ENCODE peak calls at places on chromosomes 6 and 20, in ten cellular contexts. G, E, Y, W, M, K, C, T, H and X are unnamed samples.
A peak's percentile ranks its signal among the peaks of the same experiment; 100 is the strongest.

GRCh38 chr6:37785688-37786270 is 33.7 kb upstream of the ZFAND3 start:
- DNase-seq in W (no peak), Y (peak; percentile 4), G (no peak), T (no peak), C (no peak), E (no peak), K (no peak), M (no peak), H (no peak), X (no peak)

GRCh38 chr6:150592377-150592995 is 7.2 kb upstream of the PLEKHG1 start:
- DNase-seq in C (no peak), T (no peak), Y (no peak), G (no peak), H (no peak), M (no peak), W (no peak), K (no peak), E (no peak), X (no peak)

GRCh38 chr6:163965426-163966348 is 551.2 kb downstream of the QKI start:
- DNase-seq in C (no peak), H (no peak), E (no peak), M (no peak), W (no peak), T (no peak), Y (no peak), K (no peak), G (no peak), X (no peak)

GRCh38 chr20:62350098-62350628 is 16.9 kb downstream of the LAMA5 start:
- DNase-seq in C (peak; percentile 95), Y (no peak), K (no peak), T (no peak), W (peak; percentile 99), E (no peak), G (no peak), M (no peak), H (no peak), X (no peak)

GRCh38 chr6:167153523-167153959 is 4.2 kb downstream of the GPR31 start:
- DNase-seq in K (no peak), Y (no peak), W (no peak), T (no peak), H (no peak), G (no peak), E (no peak), M (no peak), C (peak; percentile 6), X (no peak)

GRCh38 chr6:77021232-77021631 is 442.1 kb downstream of the HTR1B start:
- DNase-seq in K (no peak), W (no peak), M (no peak), T (no peak), Y (no peak), G (no peak), H (no peak), E (no peak), C (no peak), X (no peak)

GRCh38 chr6:71602385-71602949 is 283.9 kb upstream of the RIMS1 start:
- DNase-seq in Y (no peak), C (peak; percentile 55), W (peak; percentile 11), H (no peak), K (no peak), E (no peak), T (no peak), M (no peak), G (no peak), X (no peak)

GRCh38 chr6:159679091-159680077 is 13.7 kb downstream of the SOD2 start:
- DNase-seq in M (no peak), T (no peak), E (no peak), W (no peak), Y (no peak), G (no peak), H (no peak), K (peak; percentile 44), C (no peak), X (no peak)

GRCh38 chr6:111430605-111431378 is 52.2 kb downstream of the REV3L start:
- DNase-seq in E (no peak), Y (no peak), K (no peak), T (no peak), G (no peak), C (no peak), M (no peak), H (no peak), W (no peak), X (no peak)

GRCh38 chr6:52420668-52421358 is 671 bp downstream of the EFHC1 start:
- DNase-seq in E (no peak), K (no peak), W (peak; percentile 39), H (no peak), T (peak; percentile 64), Y (no peak), M (no peak), G (peak; percentile 59), C (peak; percentile 41), X (peak; percentile 36)

GRCh38 chr6:28606424-28607391 is 81.0 kb downstream of the GPX5 start:
- DNase-seq in T (peak; percentile 81), Y (peak; percentile 18), E (no peak), K (peak; percentile 38), C (peak; percentile 78), M (no peak), H (no peak), G (peak; percentile 84), W (peak; percentile 62), X (peak; percentile 24)

GRCh38 chr6:90446164-90446563 is 140.7 kb downstream of the MAP3K7 start:
- DNase-seq in W (no peak), G (no peak), E (no peak), Y (no peak), T (no peak), H (no peak), K (no peak), M (no peak), C (peak; percentile 34), X (no peak)

GRCh38 chr6:39880521-39881048 is 53.7 kb downstream of the MOCS1 start:
- DNase-seq in C (no peak), W (no peak), E (no peak), T (no peak), M (peak; percentile 49), G (no peak), K (no peak), Y (no peak), H (no peak), X (no peak)

GRCh38 chr20:20603339-20603990 is 109.0 kb downstream of the RALGAPA2 start:
- DNase-seq in G (no peak), T (no peak), W (no peak), M (no peak), H (no peak), E (no peak), C (peak; percentile 88), Y (no peak), K (no peak), X (peak; percentile 27)

GRCh38 chr20:37611346-37611745 is 82.5 kb upstream of the CTNNBL1 start:
- DNase-seq in E (no peak), H (no peak), W (no peak), K (no peak), G (no peak), T (no peak), Y (no peak), C (no peak), M (no peak), X (no peak)

GRCh38 chr6:32668226-32668747 is 1.8 kb upstream of the HLA-DQB1 start:
- DNase-seq in G (no peak), K (peak; percentile 33), Y (no peak), E (no peak), C (peak; percentile 40), H (no peak), W (peak; percentile 27), T (peak; percentile 54), M (no peak), X (peak; percentile 83)

GRCh38 chr6:35298625-35299140 is 1.1 kb downstream of the DEF6 start:
- DNase-seq in H (no peak), C (no peak), W (no peak), M (no peak), Y (no peak), E (no peak), K (no peak), G (no peak), T (no peak), X (no peak)

GRCh38 chr6:36739947-36740817 is 42.6 kb downstream of the RAB44 start:
- DNase-seq in Y (no peak), E (no peak), C (no peak), W (no peak), T (no peak), H (no peak), M (no peak), K (no peak), G (no peak), X (no peak)

GRCh38 chr20:2799688-2800589 is 488 bp downstream of the CPXM1 start:
- DNase-seq in C (no peak), E (no peak), H (no peak), W (no peak), G (peak; percentile 72), M (no peak), T (peak; percentile 49), Y (no peak), K (no peak), X (no peak)

GRCh38 chr20:40648505-40649072 is 40.4 kb downstream of the MAFB start:
- DNase-seq in M (no peak), T (no peak), Y (no peak), E (no peak), K (no peak), G (no peak), H (no peak), C (no peak), W (no peak), X (no peak)

GRCh38 chr6:36665180-36665579 is 13.3 kb upstream of the CDKN1A start:
- DNase-seq in H (no peak), C (no peak), E (no peak), K (no peak), G (no peak), M (no peak), T (no peak), Y (no peak), W (no peak), X (no peak)

GRCh38 chr20:17841751-17842191 is 126.8 kb downstream of the SNX5 start:
- DNase-seq in E (no peak), M (peak; percentile 53), Y (no peak), C (no peak), W (no peak), T (no peak), H (no peak), K (no peak), G (no peak), X (no peak)

GRCh38 chr6:107030151-107030550 is 2.2 kb downstream of the MTRES1 start:
- DNase-seq in Y (no peak), W (no peak), K (no peak), H (no peak), E (no peak), C (no peak), M (no peak), G (no peak), T (no peak), X (no peak)

GRCh38 chr6:96878101-96878500 is 19.6 kb downstream of the NDUFAF4 start:
- DNase-seq in Y (no peak), T (no peak), K (no peak), M (peak; percentile 10), E (no peak), G (no peak), C (no peak), W (no peak), H (no peak), X (no peak)

GRCh38 chr20:46040902-46041535 is 12.0 kb downstream of the SLC12A5 start:
- DNase-seq in G (peak; percentile 93), Y (no peak), W (peak; percentile 42), M (no peak), C (peak; percentile 57), T (peak; percentile 79), H (peak; percentile 10), K (peak; percentile 64), E (peak; percentile 79), X (no peak)

GRCh38 chr20:10034717-10035571 is at the start of gene ANKEF1:
- DNase-seq in E (peak; percentile 79), K (peak; percentile 62), G (peak; percentile 88), H (peak; percentile 52), C (peak; percentile 72), W (peak; percentile 96), T (peak; percentile 87), M (no peak), Y (peak; percentile 19), X (peak; percentile 88)

GRCh38 chr6:105793132-105793531 is 293.0 kb upstream of the PRDM1 start:
- DNase-seq in W (peak; percentile 12), T (no peak), C (peak; percentile 62), Y (no peak), E (no peak), M (no peak), H (no peak), G (no peak), K (no peak), X (no peak)

GRCh38 chr6:2876210-2877056 is 26.7 kb downstream of the SERPINB9 start:
- DNase-seq in C (peak; percentile 96), K (no peak), W (peak; percentile 63), G (no peak), E (no peak), M (peak; percentile 92), Y (no peak), T (no peak), H (no peak), X (no peak)